ENCODE peak calls at places on chromosomes 6 and 20, in four cellular contexts. V is heart left ventricle, E is colonic mucosa, G is RWPE2. T is an unnamed sample.
A peak's percentile ranks its signal among the peaks of the same experiment; 100 is the strongest.

GRCh38 chr20:3727333-3728035 is 5.0 kb upstream of the HSPA12B start:
- DNase-seq in V (no peak), E (no peak), G (no peak), T (no peak)

GRCh38 chr6:14228571-14228970 is 111.0 kb downstream of the CD83 start:
- DNase-seq in V (no peak), E (peak; percentile 3), G (no peak), T (no peak)

GRCh38 chr6:41170547-41171160 is 7.7 kb upstream of the TREM2 start:
- DNase-seq in V (no peak), E (no peak), G (no peak), T (no peak)

GRCh38 chr6:97535800-97536199 is 252.8 kb upstream of the MMS22L start:
- DNase-seq in V (no peak), E (no peak), G (no peak), T (no peak)

GRCh38 chr6:28726569-28727309 is 197.0 kb downstream of the TRIM27 start:
- DNase-seq in V (no peak), E (no peak), G (no peak), T (no peak)

GRCh38 chr6:22545051-22545450 is 24.3 kb upstream of the HDGFL1 start:
- DNase-seq in V (no peak), E (no peak), G (no peak), T (no peak)

GRCh38 chr20:42366626-42367025 is 748.4 kb upstream of the CHD6 start:
- DNase-seq in V (no peak), E (no peak), G (no peak), T (no peak)

GRCh38 chr6:90098025-90098474 is 198.6 kb downstream of the BACH2 start:
- DNase-seq in V (peak; percentile 52), E (no peak), G (peak; percentile 77), T (no peak)

GRCh38 chr6:2632368-2632767 is 118.4 kb downstream of the MYLK4 start:
- DNase-seq in V (peak; percentile 53), E (no peak), G (no peak), T (no peak)

GRCh38 chr6:72560721-72561593 is 60.9 kb upstream of the KCNQ5 start:
- DNase-seq in V (no peak), E (no peak), G (no peak), T (no peak)

GRCh38 chr6:153879826-153880225 is 159.2 kb upstream of the OPRM1 start:
- DNase-seq in V (no peak), E (no peak), G (no peak), T (no peak)
- H3K4me1 ChIP-seq in V (no peaks in the 10 kb centered on the region), E (no peaks in the 10 kb centered on the region), G (no peaks in the 10 kb centered on the region), T (no peaks in the 10 kb centered on the region)

GRCh38 chr6:85361643-85362014 is 88.3 kb upstream of the NT5E start:
- DNase-seq in V (no peak), E (no peak), G (no peak), T (no peak)
- H3K4me1 ChIP-seq in V (no peaks in the 10 kb centered on the region), E (no peaks in the 10 kb centered on the region), G (peaks cover 34% of the 10 kb centered on the region), T (no peaks in the 10 kb centered on the region)

GRCh38 chr6:131980338-131980790 is 29.2 kb upstream of the CCN2 start:
- DNase-seq in V (no peak), E (no peak), G (no peak), T (no peak)
- H3K4me1 ChIP-seq in V (peaks cover 11% of the 10 kb centered on the region), E (no peaks in the 10 kb centered on the region), G (no peaks in the 10 kb centered on the region), T (no peaks in the 10 kb centered on the region)

DNA sequence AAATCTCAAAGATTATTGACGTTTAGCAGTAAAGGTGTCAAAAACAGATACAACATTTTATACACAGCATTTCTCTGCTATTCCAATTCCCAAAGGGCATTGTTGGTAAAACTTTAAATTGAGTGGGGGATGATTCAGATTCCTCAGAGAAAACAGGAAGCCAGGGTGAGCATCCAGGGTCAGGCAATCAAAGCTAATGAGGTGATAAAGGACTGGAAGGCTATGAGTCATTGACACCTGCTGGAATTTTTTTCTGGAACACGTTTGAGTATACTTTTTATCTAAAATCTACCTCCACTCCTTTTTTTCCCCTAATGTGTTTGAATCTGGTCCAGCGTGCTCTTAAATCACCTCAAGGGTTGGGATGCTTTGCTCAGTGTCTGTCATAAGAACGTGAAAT is 52.2 kb downstream of the FKBP1C start:
- DNase-seq in V (no peak), E (no peak), G (no peak), T (no peak)
- H3K4me1 ChIP-seq in V (no peaks in the 10 kb centered on the region), E (no peaks in the 10 kb centered on the region), G (no peaks in the 10 kb centered on the region), T (no peaks in the 10 kb centered on the region)

GRCh38 chr6:163564536-163564935 is 150.0 kb downstream of the QKI start:
- DNase-seq in V (no peak), E (no peak), G (no peak), T (no peak)

GRCh38 chr6:163568275-163568674 is 153.8 kb downstream of the QKI start:
- DNase-seq in V (no peak), E (no peak), G (no peak), T (no peak)

GRCh38 chr6:163565140-163565539 is 150.6 kb downstream of the QKI start:
- DNase-seq in V (no peak), E (no peak), G (no peak), T (no peak)

GRCh38 chr6:163563303-163563702 is 148.8 kb downstream of the QKI start:
- DNase-seq in V (no peak), E (no peak), G (no peak), T (no peak)

GRCh38 chr6:163566056-163566455 is 151.5 kb downstream of the QKI start:
- DNase-seq in V (no peak), E (no peak), G (no peak), T (no peak)
- H3K4me1 ChIP-seq in V (peaks cover 55% of the 10 kb centered on the region), E (no peaks in the 10 kb centered on the region), G (no peaks in the 10 kb centered on the region), T (no peaks in the 10 kb centered on the region)

DNA sequence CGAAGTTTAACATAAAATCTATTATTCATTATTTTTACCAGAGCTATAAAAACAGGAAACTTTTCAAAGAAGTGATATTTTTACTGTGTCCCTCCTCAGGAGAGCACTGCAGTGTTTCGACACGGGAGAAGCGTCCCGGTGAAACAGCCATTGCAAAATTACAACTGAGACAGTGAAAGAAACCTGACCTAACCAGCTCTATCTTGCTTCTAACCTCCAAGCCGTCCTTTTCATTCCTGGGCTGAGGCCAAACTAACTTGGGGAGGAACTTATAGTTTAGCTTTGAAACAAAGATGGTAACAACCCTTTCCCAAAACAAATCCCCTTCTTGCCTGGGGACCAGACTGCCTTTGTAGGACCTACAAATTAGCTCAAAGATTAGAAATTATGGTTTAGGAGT is 79.2 kb downstream of the WDR27 start:
- DNase-seq in V (no peak), E (no peak), G (no peak), T (no peak)
- H3K4me1 ChIP-seq in V (no peaks in the 10 kb centered on the region), E (no peaks in the 10 kb centered on the region), G (peaks cover 35% of the 10 kb centered on the region), T (no peaks in the 10 kb centered on the region)

GRCh38 chr6:35015476-35015875 is 125.7 kb downstream of the TCP11 start:
- DNase-seq in V (no peak), E (no peak), G (no peak), T (no peak)

GRCh38 chr6:35018184-35018523 is 123.0 kb downstream of the TCP11 start:
- DNase-seq in V (no peak), E (no peak), G (no peak), T (no peak)

GRCh38 chr6:35017461-35018183 is 123.5 kb downstream of the TCP11 start:
- DNase-seq in V (peak; percentile 62), E (no peak), G (no peak), T (peak; percentile 49)

GRCh38 chr6:35015996-35016395 is 125.1 kb downstream of the TCP11 start:
- DNase-seq in V (no peak), E (no peak), G (no peak), T (no peak)

GRCh38 chr6:35016417-35017221 is 124.5 kb downstream of the TCP11 start:
- DNase-seq in V (peak; percentile 68), E (no peak), G (no peak), T (no peak)
- H3K4me1 ChIP-seq in V (peaks cover 76% of the 10 kb centered on the region), E (peaks cover 2% of the 10 kb centered on the region), G (no peaks in the 10 kb centered on the region), T (peaks cover 8% of the 10 kb centered on the region)

DNA sequence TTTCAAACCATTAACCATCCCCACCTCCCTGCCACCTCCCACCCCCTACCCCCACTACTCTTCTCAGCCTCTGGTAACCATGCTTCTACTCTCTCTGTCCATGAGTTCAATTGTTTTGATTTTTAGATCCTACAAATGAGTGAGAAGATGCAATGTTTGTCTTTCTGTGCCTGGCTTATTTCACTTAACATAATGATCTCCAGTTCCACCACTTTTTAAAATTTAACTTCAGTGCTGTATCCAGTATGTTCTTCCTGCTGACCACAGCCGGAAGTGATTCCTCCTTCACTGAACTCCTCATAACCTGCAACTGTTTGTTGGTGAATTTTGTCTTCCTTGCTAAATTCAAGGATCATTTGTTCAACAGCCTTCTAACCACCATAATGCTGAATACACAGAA is 3.9 kb downstream of the MAP7 start:
- DNase-seq in V (no peak), E (no peak), G (no peak), T (no peak)
- H3K4me1 ChIP-seq in V (peaks cover 22% of the 10 kb centered on the region), E (peaks cover 4% of the 10 kb centered on the region), G (peaks cover 8% of the 10 kb centered on the region), T (no peaks in the 10 kb centered on the region)

GRCh38 chr6:170188571-170189001 is 102.3 kb downstream of the DLL1 start:
- DNase-seq in V (no peak), E (peak; percentile 4), G (no peak), T (peak; percentile 29)
- H3K4me1 ChIP-seq in V (peaks cover 3% of the 10 kb centered on the region), E (no peaks in the 10 kb centered on the region), G (peaks cover 8% of the 10 kb centered on the region), T (no peaks in the 10 kb centered on the region)

T was measured in Peyer's patch.